ENCODE peak calls at places on chromosomes 2 and 18, in nine cellular contexts. One of them, this sample, is unnamed.

GRCh38 chr2:33806041-33806440 is 206.9 kb upstream of the FAM98A start:
- DNase-seq in IMR-90: no peak
- DNase-seq in tibial artery: no peak
- DNase-seq in sigmoid colon: no peak
- DNase-seq in pancreas: no peak
- DNase-seq in neuronal stem cell: no peak
- DNase-seq in endodermal cell: no peak
- DNase-seq in CD4-positive, alpha-beta T cell: no peak
- DNase-seq in fibroblast of lung: no peak
- DNase-seq in this sample: no peak

GRCh38 chr2:197010200-197011020 is 83.9 kb upstream of the PGAP1 start:
- DNase-seq in IMR-90: no peak
- DNase-seq in tibial artery: no peak
- DNase-seq in sigmoid colon: no peak
- DNase-seq in pancreas: no peak
- DNase-seq in neuronal stem cell: no peak
- DNase-seq in endodermal cell: peak; percentile 60
- DNase-seq in CD4-positive, alpha-beta T cell: no peak
- DNase-seq in fibroblast of lung: peak; percentile 47
- DNase-seq in this sample: peak; percentile 75

GRCh38 chr18:8965398-8965797 is 137.1 kb upstream of the NDUFV2 start:
- DNase-seq in IMR-90: no peak
- DNase-seq in tibial artery: no peak
- DNase-seq in sigmoid colon: no peak
- DNase-seq in pancreas: no peak
- DNase-seq in neuronal stem cell: no peak
- DNase-seq in endodermal cell: no peak
- DNase-seq in CD4-positive, alpha-beta T cell: no peak
- DNase-seq in fibroblast of lung: no peak
- DNase-seq in this sample: no peak

GRCh38 chr2:158179660-158180059 is 78.0 kb downstream of the UPP2 start:
- DNase-seq in IMR-90: peak; percentile 26
- DNase-seq in tibial artery: no peak
- DNase-seq in sigmoid colon: no peak
- DNase-seq in pancreas: no peak
- DNase-seq in neuronal stem cell: no peak
- DNase-seq in endodermal cell: no peak
- DNase-seq in CD4-positive, alpha-beta T cell: no peak
- DNase-seq in fibroblast of lung: no peak
- DNase-seq in this sample: peak; percentile 38

GRCh38 chr18:58194028-58194427 is 150.0 kb downstream of the NEDD4L start:
- DNase-seq in IMR-90: no peak
- DNase-seq in tibial artery: no peak
- DNase-seq in sigmoid colon: no peak
- DNase-seq in pancreas: no peak
- DNase-seq in neuronal stem cell: no peak
- DNase-seq in endodermal cell: peak; percentile 91
- DNase-seq in CD4-positive, alpha-beta T cell: no peak
- DNase-seq in fibroblast of lung: no peak
- DNase-seq in this sample: no peak

GRCh38 chr2:206160124-206160806 is 570 bp downstream of the EEF1B2 start:
- DNase-seq in IMR-90: peak; percentile 38
- DNase-seq in tibial artery: no peak
- DNase-seq in sigmoid colon: no peak
- DNase-seq in pancreas: no peak
- DNase-seq in neuronal stem cell: no peak
- DNase-seq in endodermal cell: no peak
- DNase-seq in CD4-positive, alpha-beta T cell: no peak
- DNase-seq in fibroblast of lung: no peak
- DNase-seq in this sample: no peak

GRCh38 chr18:37409870-37410269 is 155.7 kb downstream of the CELF4 start:
- DNase-seq in IMR-90: no peak
- DNase-seq in tibial artery: no peak
- DNase-seq in sigmoid colon: no peak
- DNase-seq in pancreas: no peak
- DNase-seq in neuronal stem cell: no peak
- DNase-seq in endodermal cell: peak; percentile 62
- DNase-seq in CD4-positive, alpha-beta T cell: no peak
- DNase-seq in fibroblast of lung: no peak
- DNase-seq in this sample: no peak

GRCh38 chr2:38549851-38550250 is 52.9 kb downstream of the HNRNPLL start:
- DNase-seq in IMR-90: no peak
- DNase-seq in tibial artery: no peak
- DNase-seq in sigmoid colon: no peak
- DNase-seq in pancreas: no peak
- DNase-seq in neuronal stem cell: no peak
- DNase-seq in endodermal cell: no peak
- DNase-seq in CD4-positive, alpha-beta T cell: no peak
- DNase-seq in fibroblast of lung: no peak
- DNase-seq in this sample: no peak

GRCh38 chr2:230865766-230866703 is 1.3 kb downstream of the ITM2C start:
- DNase-seq in IMR-90: no peak
- DNase-seq in tibial artery: no peak
- DNase-seq in sigmoid colon: no peak
- DNase-seq in pancreas: no peak
- DNase-seq in neuronal stem cell: no peak
- DNase-seq in endodermal cell: peak; percentile 82
- DNase-seq in CD4-positive, alpha-beta T cell: no peak
- DNase-seq in fibroblast of lung: peak; percentile 24
- DNase-seq in this sample: no peak

GRCh38 chr2:19126281-19126680 is 232.1 kb downstream of the OSR1 start:
- DNase-seq in IMR-90: no peak
- DNase-seq in tibial artery: no peak
- DNase-seq in sigmoid colon: no peak
- DNase-seq in pancreas: no peak
- DNase-seq in neuronal stem cell: no peak
- DNase-seq in endodermal cell: no peak
- DNase-seq in CD4-positive, alpha-beta T cell: no peak
- DNase-seq in fibroblast of lung: no peak
- DNase-seq in this sample: no peak

GRCh38 chr2:2932189-2932588 is 445.4 kb downstream of the EIPR1 start:
- DNase-seq in IMR-90: no peak
- DNase-seq in tibial artery: no peak
- DNase-seq in sigmoid colon: no peak
- DNase-seq in pancreas: no peak
- DNase-seq in neuronal stem cell: no peak
- DNase-seq in endodermal cell: peak; percentile 5
- DNase-seq in CD4-positive, alpha-beta T cell: no peak
- DNase-seq in fibroblast of lung: no peak
- DNase-seq in this sample: no peak

GRCh38 chr2:207473203-207473865 is 56.4 kb upstream of the CREB1 start:
- DNase-seq in IMR-90: peak; percentile 88
- DNase-seq in tibial artery: peak; percentile 45
- DNase-seq in sigmoid colon: no peak
- DNase-seq in pancreas: no peak
- DNase-seq in neuronal stem cell: peak; percentile 41
- DNase-seq in endodermal cell: peak; percentile 80
- DNase-seq in CD4-positive, alpha-beta T cell: peak; percentile 35
- DNase-seq in fibroblast of lung: peak; percentile 82
- DNase-seq in this sample: peak; percentile 60

GRCh38 chr18:79245517-79246001 is 150.2 kb upstream of the NFATC1 start:
- DNase-seq in IMR-90: no peak
- DNase-seq in tibial artery: no peak
- DNase-seq in sigmoid colon: no peak
- DNase-seq in pancreas: no peak
- DNase-seq in neuronal stem cell: no peak
- DNase-seq in endodermal cell: no peak
- DNase-seq in CD4-positive, alpha-beta T cell: no peak
- DNase-seq in fibroblast of lung: no peak
- DNase-seq in this sample: no peak

GRCh38 chr2:198517961-198518360 is 713.6 kb downstream of the PLCL1 start:
- DNase-seq in IMR-90: no peak
- DNase-seq in tibial artery: no peak
- DNase-seq in sigmoid colon: no peak
- DNase-seq in pancreas: no peak
- DNase-seq in neuronal stem cell: no peak
- DNase-seq in endodermal cell: no peak
- DNase-seq in CD4-positive, alpha-beta T cell: no peak
- DNase-seq in fibroblast of lung: peak; percentile 4
- DNase-seq in this sample: no peak

GRCh38 chr2:46770622-46771021 is 145.0 kb downstream of the MCFD2 start:
- DNase-seq in IMR-90: peak; percentile 96
- DNase-seq in tibial artery: no peak
- DNase-seq in sigmoid colon: no peak
- DNase-seq in pancreas: no peak
- DNase-seq in neuronal stem cell: no peak
- DNase-seq in endodermal cell: no peak
- DNase-seq in CD4-positive, alpha-beta T cell: no peak
- DNase-seq in fibroblast of lung: peak; percentile 91
- DNase-seq in this sample: no peak

GRCh38 chr2:33526132-33526531 is 49.7 kb downstream of the RASGRP3 start:
- DNase-seq in IMR-90: peak; percentile 43
- DNase-seq in tibial artery: no peak
- DNase-seq in sigmoid colon: no peak
- DNase-seq in pancreas: no peak
- DNase-seq in neuronal stem cell: no peak
- DNase-seq in endodermal cell: no peak
- DNase-seq in CD4-positive, alpha-beta T cell: no peak
- DNase-seq in fibroblast of lung: peak; percentile 68
- DNase-seq in this sample: no peak

GRCh38 chr2:51065276-51065675 is 33.3 kb upstream of the NRXN1 start:
- DNase-seq in IMR-90: peak; percentile 20
- DNase-seq in tibial artery: no peak
- DNase-seq in sigmoid colon: no peak
- DNase-seq in pancreas: no peak
- DNase-seq in neuronal stem cell: no peak
- DNase-seq in endodermal cell: no peak
- DNase-seq in CD4-positive, alpha-beta T cell: no peak
- DNase-seq in fibroblast of lung: peak; percentile 58
- DNase-seq in this sample: no peak

GRCh38 chr18:73552171-73552570 is 595.5 kb downstream of the FBXO15 start:
- DNase-seq in IMR-90: no peak
- DNase-seq in tibial artery: no peak
- DNase-seq in sigmoid colon: no peak
- DNase-seq in pancreas: no peak
- DNase-seq in neuronal stem cell: no peak
- DNase-seq in endodermal cell: no peak
- DNase-seq in CD4-positive, alpha-beta T cell: no peak
- DNase-seq in fibroblast of lung: no peak
- DNase-seq in this sample: no peak

GRCh38 chr2:127330753-127331152 is 36.8 kb upstream of the ERCC3 start:
- DNase-seq in IMR-90: no peak
- DNase-seq in tibial artery: no peak
- DNase-seq in sigmoid colon: no peak
- DNase-seq in pancreas: no peak
- DNase-seq in neuronal stem cell: no peak
- DNase-seq in endodermal cell: no peak
- DNase-seq in CD4-positive, alpha-beta T cell: no peak
- DNase-seq in fibroblast of lung: no peak
- DNase-seq in this sample: no peak

GRCh38 chr2:74419345-74419744 is 2.1 kb downstream of the C2orf81 start:
- DNase-seq in IMR-90: no peak
- DNase-seq in tibial artery: no peak
- DNase-seq in sigmoid colon: no peak
- DNase-seq in pancreas: no peak
- DNase-seq in neuronal stem cell: no peak
- DNase-seq in endodermal cell: no peak
- DNase-seq in CD4-positive, alpha-beta T cell: no peak
- DNase-seq in fibroblast of lung: no peak
- DNase-seq in this sample: no peak

GRCh38 chr2:6914829-6915228 is 2.4 kb upstream of the RNF144A start:
- DNase-seq in IMR-90: peak; percentile 2
- DNase-seq in tibial artery: no peak
- DNase-seq in sigmoid colon: no peak
- DNase-seq in pancreas: no peak
- DNase-seq in neuronal stem cell: no peak
- DNase-seq in endodermal cell: no peak
- DNase-seq in CD4-positive, alpha-beta T cell: no peak
- DNase-seq in fibroblast of lung: peak; percentile 44
- DNase-seq in this sample: no peak

GRCh38 chr2:137380610-137381009 is 583.7 kb upstream of the HNMT start:
- DNase-seq in IMR-90: no peak
- DNase-seq in tibial artery: no peak
- DNase-seq in sigmoid colon: no peak
- DNase-seq in pancreas: no peak
- DNase-seq in neuronal stem cell: no peak
- DNase-seq in endodermal cell: no peak
- DNase-seq in CD4-positive, alpha-beta T cell: no peak
- DNase-seq in fibroblast of lung: peak; percentile 37
- DNase-seq in this sample: no peak

GRCh38 chr2:177897278-177897677 is 175.3 kb downstream of the PDE11A start:
- DNase-seq in IMR-90: no peak
- DNase-seq in tibial artery: no peak
- DNase-seq in sigmoid colon: no peak
- DNase-seq in pancreas: no peak
- DNase-seq in neuronal stem cell: no peak
- DNase-seq in endodermal cell: peak; percentile 69
- DNase-seq in CD4-positive, alpha-beta T cell: no peak
- DNase-seq in fibroblast of lung: no peak
- DNase-seq in this sample: no peak

GRCh38 chr18:63091671-63092364 is 227.8 kb downstream of the BCL2 start:
- DNase-seq in IMR-90: no peak
- DNase-seq in tibial artery: no peak
- DNase-seq in sigmoid colon: no peak
- DNase-seq in pancreas: no peak
- DNase-seq in neuronal stem cell: no peak
- DNase-seq in endodermal cell: no peak
- DNase-seq in CD4-positive, alpha-beta T cell: no peak
- DNase-seq in fibroblast of lung: no peak
- DNase-seq in this sample: no peak
- H3K9me3 ChIP-seq in IMR-90: no peaks in the 10 kb centered on the region
- H3K9me3 ChIP-seq in tibial artery: no peaks in the 10 kb centered on the region
- H3K9me3 ChIP-seq in sigmoid colon: no peaks in the 10 kb centered on the region
- H3K9me3 ChIP-seq in pancreas: no peaks in the 10 kb centered on the region
- H3K9me3 ChIP-seq in neuronal stem cell: peaks cover 8% of the 10 kb centered on the region
- H3K9me3 ChIP-seq in endodermal cell: no peaks in the 10 kb centered on the region
- H3K9me3 ChIP-seq in CD4-positive, alpha-beta T cell: no peaks in the 10 kb centered on the region
- H3K9me3 ChIP-seq in fibroblast of lung: no peaks in the 10 kb centered on the region
- H3K9me3 ChIP-seq in this sample: no peaks in the 10 kb centered on the region

GRCh38 chr2:107025869-107026380 is 140.0 kb upstream of the ST6GAL2 start:
- DNase-seq in IMR-90: peak; percentile 23
- DNase-seq in tibial artery: no peak
- DNase-seq in sigmoid colon: no peak
- DNase-seq in pancreas: no peak
- DNase-seq in neuronal stem cell: no peak
- DNase-seq in endodermal cell: no peak
- DNase-seq in CD4-positive, alpha-beta T cell: no peak
- DNase-seq in fibroblast of lung: peak; percentile 52
- DNase-seq in this sample: no peak
- H3K9me3 ChIP-seq in IMR-90: peaks cover 7% of the 10 kb centered on the region
- H3K9me3 ChIP-seq in tibial artery: no peaks in the 10 kb centered on the region
- H3K9me3 ChIP-seq in sigmoid colon: no peaks in the 10 kb centered on the region
- H3K9me3 ChIP-seq in pancreas: no peaks in the 10 kb centered on the region
- H3K9me3 ChIP-seq in neuronal stem cell: no peaks in the 10 kb centered on the region
- H3K9me3 ChIP-seq in endodermal cell: peaks cover 6% of the 10 kb centered on the region
- H3K9me3 ChIP-seq in CD4-positive, alpha-beta T cell: no peaks in the 10 kb centered on the region
- H3K9me3 ChIP-seq in fibroblast of lung: no peaks in the 10 kb centered on the region
- H3K9me3 ChIP-seq in this sample: peaks cover 3% of the 10 kb centered on the region

GRCh38 chr2:108200569-108200968 is 39.2 kb upstream of the SULT1C3 start:
- DNase-seq in IMR-90: no peak
- DNase-seq in tibial artery: no peak
- DNase-seq in sigmoid colon: no peak
- DNase-seq in pancreas: no peak
- DNase-seq in neuronal stem cell: no peak
- DNase-seq in endodermal cell: no peak
- DNase-seq in CD4-positive, alpha-beta T cell: no peak
- DNase-seq in fibroblast of lung: no peak
- DNase-seq in this sample: no peak
- H3K9me3 ChIP-seq in IMR-90: no peaks in the 10 kb centered on the region
- H3K9me3 ChIP-seq in tibial artery: no peaks in the 10 kb centered on the region
- H3K9me3 ChIP-seq in sigmoid colon: no peaks in the 10 kb centered on the region
- H3K9me3 ChIP-seq in pancreas: no peaks in the 10 kb centered on the region
- H3K9me3 ChIP-seq in neuronal stem cell: no peaks in the 10 kb centered on the region
- H3K9me3 ChIP-seq in endodermal cell: peaks cover 6% of the 10 kb centered on the region
- H3K9me3 ChIP-seq in CD4-positive, alpha-beta T cell: no peaks in the 10 kb centered on the region
- H3K9me3 ChIP-seq in fibroblast of lung: no peaks in the 10 kb centered on the region
- H3K9me3 ChIP-seq in this sample: no peaks in the 10 kb centered on the region

GRCh38 chr2:31694444-31694843 is 113.7 kb upstream of the SRD5A2 start:
- DNase-seq in IMR-90: peak; percentile 8
- DNase-seq in tibial artery: no peak
- DNase-seq in sigmoid colon: no peak
- DNase-seq in pancreas: no peak
- DNase-seq in neuronal stem cell: no peak
- DNase-seq in endodermal cell: no peak
- DNase-seq in CD4-positive, alpha-beta T cell: no peak
- DNase-seq in fibroblast of lung: no peak
- DNase-seq in this sample: peak; percentile 42
- H3K9me3 ChIP-seq in IMR-90: peaks cover 16% of the 10 kb centered on the region
- H3K9me3 ChIP-seq in tibial artery: peaks cover 14% of the 10 kb centered on the region
- H3K9me3 ChIP-seq in sigmoid colon: peaks cover 30% of the 10 kb centered on the region
- H3K9me3 ChIP-seq in pancreas: no peaks in the 10 kb centered on the region
- H3K9me3 ChIP-seq in neuronal stem cell: peaks cover 33% of the 10 kb centered on the region
- H3K9me3 ChIP-seq in endodermal cell: peaks cover 74% of the 10 kb centered on the region
- H3K9me3 ChIP-seq in CD4-positive, alpha-beta T cell: peaks cover 62% of the 10 kb centered on the region
- H3K9me3 ChIP-seq in fibroblast of lung: no peaks in the 10 kb centered on the region
- H3K9me3 ChIP-seq in this sample: peaks cover 7% of the 10 kb centered on the region

This sample was measured in HAP-1.